ENCODE peak calls at places on chromosomes 13 and 19, in six cellular contexts. Y, H, T, B, U and G are unnamed samples.

GRCh38 chr13:96551540-96551939 is 442.7 kb downstream of the OXGR1 start:
- DNase-seq in Y (peak; percentile 14), H (peak; percentile 17), T (no peak), B (no peak), U (no peak), G (peak; percentile 16)

GRCh38 chr13:93036380-93036779 is 190.2 kb upstream of the GPC6 start:
- DNase-seq in Y (no peak), H (no peak), T (no peak), B (no peak), U (no peak), G (no peak)

GRCh38 chr13:60671386-60671785 is 274.4 kb downstream of the TDRD3 start:
- DNase-seq in Y (no peak), H (no peak), T (no peak), B (no peak), U (no peak), G (no peak)

GRCh38 chr19:58439576-58440554 is at the start of gene ZNF132:
- DNase-seq in Y (no peak), H (peak; percentile 100), T (peak; percentile 85), B (peak; percentile 96), U (no peak), G (peak; percentile 91)

GRCh38 chr19:14554382-14554812 is 17.5 kb downstream of the NDUFB7 start:
- DNase-seq in Y (peak; percentile 38), H (peak; percentile 55), T (no peak), B (no peak), U (no peak), G (peak; percentile 61)

GRCh38 chr19:37007587-37008220 is 70.5 kb upstream of the ZNF420 start:
- DNase-seq in Y (no peak), H (peak; percentile 19), T (no peak), B (peak; percentile 28), U (no peak), G (no peak)

GRCh38 chr19:36215276-36216171 is 618 bp downstream of the ZNF146 start:
- DNase-seq in Y (peak; percentile 3), H (peak; percentile 51), T (peak; percentile 39), B (peak; percentile 36), U (no peak), G (peak; percentile 51)

GRCh38 chr13:102580552-102581169 is 16.1 kb upstream of the TPP2 start:
- DNase-seq in Y (peak; percentile 78), H (peak; percentile 86), T (peak; percentile 73), B (peak; percentile 54), U (peak; percentile 68), G (peak; percentile 82)

GRCh38 chr13:27149702-27150101 is 21.9 kb downstream of the USP12 start:
- DNase-seq in Y (no peak), H (no peak), T (no peak), B (no peak), U (no peak), G (no peak)

GRCh38 chr19:2491130-2491801 is 15.3 kb downstream of the GADD45B start:
- DNase-seq in Y (peak; percentile 93), H (no peak), T (no peak), B (no peak), U (no peak), G (peak; percentile 46)

GRCh38 chr13:26502826-26503225 is 54.7 kb upstream of the WASF3 start:
- DNase-seq in Y (peak; percentile 10), H (peak; percentile 66), T (peak; percentile 40), B (no peak), U (no peak), G (peak; percentile 52)

GRCh38 chr13:96925466-96925865 is 68.8 kb downstream of the OXGR1 start:
- DNase-seq in Y (no peak), H (no peak), T (no peak), B (no peak), U (no peak), G (peak; percentile 26)

GRCh38 chr13:68439821-68440220 is 1209.7 kb upstream of the PCDH9 start:
- DNase-seq in Y (peak; percentile 85), H (no peak), T (no peak), B (no peak), U (no peak), G (no peak)

GRCh38 chr19:6551607-6552450 is 21.0 kb downstream of the TNFSF9 start:
- DNase-seq in Y (no peak), H (peak; percentile 92), T (peak; percentile 83), B (peak; percentile 70), U (no peak), G (peak; percentile 56)

GRCh38 chr19:51089786-51090185 is 7.1 kb upstream of the KLK14 start:
- DNase-seq in Y (no peak), H (no peak), T (no peak), B (no peak), U (no peak), G (no peak)

GRCh38 chr13:84641491-84641890 is 759.2 kb upstream of the SLITRK1 start:
- DNase-seq in Y (no peak), H (no peak), T (no peak), B (no peak), U (no peak), G (no peak)

GRCh38 chr19:40387151-40387550 is 2.8 kb downstream of the HIPK4 start:
- DNase-seq in Y (no peak), H (no peak), T (no peak), B (no peak), U (no peak), G (no peak)

GRCh38 chr13:78598933-78599332 is 4.4 kb downstream of the POU4F1 start:
- DNase-seq in Y (no peak), H (no peak), T (no peak), B (no peak), U (no peak), G (no peak)

GRCh38 chr19:7507884-7508283 is 8.0 kb upstream of the ZNF358 start:
- DNase-seq in Y (peak; percentile 97), H (peak; percentile 98), T (peak; percentile 73), B (peak; percentile 73), U (peak; percentile 90), G (peak; percentile 80)

DNA sequence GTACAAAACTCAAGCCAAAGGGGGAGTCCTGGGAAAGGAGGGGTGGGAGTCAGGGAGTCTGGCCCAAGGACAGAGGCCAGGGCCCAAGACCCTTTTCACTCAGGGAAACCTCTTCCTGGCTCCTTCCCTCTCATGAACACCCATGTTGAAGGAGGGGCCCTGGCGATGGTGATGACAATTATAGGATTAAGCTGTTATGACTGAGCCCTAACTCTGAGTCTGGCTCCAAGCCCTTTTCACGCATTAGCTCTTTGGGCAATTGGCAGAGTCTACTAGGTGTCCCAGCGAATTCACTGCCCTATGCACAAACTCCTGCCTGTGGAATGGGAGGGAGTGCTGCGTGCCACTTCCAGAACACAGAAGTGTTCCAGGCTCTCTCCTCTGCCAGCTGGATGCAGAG is 20.7 kb downstream of the ZNF575 start:
- DNase-seq in Y (no peak), H (no peak), T (no peak), B (no peak), U (no peak), G (no peak)
- TF ChIP-seq CTCF in Y (no peak), H (no peak), T (no peak), B (no peak), U (no peak), G (no peak)

DNA sequence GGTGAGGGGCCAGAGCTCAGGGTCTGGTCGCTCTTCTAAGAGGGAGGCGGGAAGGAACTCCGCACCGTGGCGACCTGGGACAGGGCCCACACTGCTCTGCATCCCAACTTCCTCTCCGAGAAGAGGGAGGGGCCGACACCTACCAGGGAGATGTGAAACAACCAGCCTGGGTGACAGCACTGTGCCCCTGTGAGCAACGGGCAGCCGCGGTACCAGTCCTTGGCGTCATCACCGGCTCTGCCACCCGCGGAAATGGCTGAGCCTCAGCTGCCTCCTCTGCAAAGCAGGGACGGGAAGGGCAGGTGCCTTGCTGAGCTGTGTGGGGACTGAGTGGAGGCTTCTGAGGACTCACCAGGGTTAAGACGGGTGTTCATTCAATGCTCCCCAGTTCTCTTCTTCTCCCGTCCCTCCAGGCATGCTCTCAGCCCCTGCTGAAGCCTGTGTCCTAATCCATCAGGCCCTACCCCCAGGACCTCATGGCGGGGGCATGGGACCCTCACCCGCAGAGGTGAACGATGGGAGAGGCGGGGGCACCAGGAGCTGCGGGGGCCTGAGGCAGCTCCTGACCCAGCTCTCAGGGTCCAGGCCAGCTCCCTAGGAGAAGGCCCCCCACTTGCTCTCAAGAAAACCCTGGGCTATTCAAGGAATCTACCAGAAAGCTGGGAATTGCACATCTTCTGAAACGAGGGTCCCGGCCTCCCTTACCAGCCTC is 9.3 kb downstream of the ZNF787 start:
- DNase-seq in Y (no peak), H (peak; percentile 53), T (peak; percentile 37), B (peak; percentile 33), U (no peak), G (no peak)
- TF ChIP-seq EZH2phosphoT487 in Y (no peak), H (no peak), T (no peak), B (no peak), U (no peak), G (no peak)

GRCh38 chr13:40568246-40568645 is 98.2 kb downstream of the FOXO1 start:
- DNase-seq in Y (no peak), H (no peak), T (no peak), B (no peak), U (no peak), G (no peak)
- H3K4me1 ChIP-seq in Y (no peaks in the 10 kb centered on the region), H (peaks cover 85% of the 10 kb centered on the region), T (peaks cover 3% of the 10 kb centered on the region), B (peaks cover 5% of the 10 kb centered on the region), U (no peaks in the 10 kb centered on the region), G (peaks cover 28% of the 10 kb centered on the region)

DNA sequence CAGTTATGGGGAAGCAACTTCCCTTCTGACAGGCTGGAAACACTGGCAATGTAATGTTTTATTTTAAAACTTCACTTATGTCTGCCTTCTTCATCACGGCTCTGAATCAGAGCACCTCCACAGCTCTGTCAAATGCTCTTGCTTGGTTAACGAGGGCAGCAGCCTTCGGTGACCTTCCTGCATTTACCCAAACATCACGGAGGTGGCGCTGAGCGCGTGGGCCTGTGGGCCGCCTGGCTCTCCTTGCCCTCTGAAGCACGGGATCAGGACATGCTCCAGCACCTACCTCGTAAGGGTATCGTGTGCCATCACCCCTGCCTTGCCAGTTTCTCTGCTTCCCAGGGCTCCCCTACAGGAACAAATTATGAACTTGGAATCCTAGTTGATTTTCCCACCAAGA is 310.0 kb downstream of the TEX29 start:
- DNase-seq in Y (no peak), H (peak; percentile 51), T (peak; percentile 47), B (no peak), U (no peak), G (no peak)
- TF ChIP-seq CTCF in Y (no peak), H (peak; percentile 64), T (peak; percentile 45), B (no peak), U (no peak), G (no peak)

DNA sequence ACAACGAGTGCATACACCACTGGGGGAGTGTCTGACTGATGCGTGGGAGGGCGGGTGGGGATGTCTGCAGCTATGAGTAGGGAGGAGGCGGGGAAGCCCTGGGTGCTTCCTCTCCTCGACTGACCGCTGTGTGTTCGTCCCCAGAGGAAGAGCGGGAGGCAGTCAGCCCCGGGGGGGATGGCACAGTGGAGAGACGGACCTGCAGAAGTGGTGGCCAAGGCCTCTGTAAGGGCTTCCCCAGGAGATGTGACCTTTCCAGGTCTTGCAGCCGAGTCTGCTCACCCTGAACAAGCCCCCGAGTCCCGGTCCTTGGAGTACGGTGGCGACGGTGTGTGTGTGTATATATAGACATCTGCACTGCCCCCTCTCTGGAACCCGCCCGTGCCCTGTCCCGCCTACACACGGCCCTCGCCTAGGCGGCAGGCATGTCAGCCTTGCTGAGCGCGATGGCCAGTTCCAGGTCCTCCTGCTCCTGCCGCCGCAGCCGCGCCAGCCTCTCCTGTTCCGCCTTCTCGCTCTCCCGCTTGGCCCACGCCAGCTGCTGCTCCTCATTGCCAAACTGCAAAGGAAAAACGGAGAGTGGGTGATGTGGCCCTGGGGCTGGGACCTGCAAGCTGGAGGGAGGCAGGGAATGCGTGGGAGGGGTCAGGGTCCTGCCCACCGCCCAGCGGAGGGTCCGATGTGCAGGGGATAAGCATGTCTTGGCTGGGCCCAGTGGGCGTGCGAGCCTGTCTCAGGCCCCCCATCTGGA is 30.8 kb downstream of the KLF2 start:
- DNase-seq in Y (no peak), H (no peak), T (no peak), B (no peak), U (no peak), G (peak; percentile 3)
- TF ChIP-seq EZH2phosphoT487 in Y (no peak), H (no peak), T (no peak), B (no peak), U (no peak), G (no peak)